ENCODE peak calls at places on chromosomes 7 and 10, in four cellular contexts. A, R, J and Y are unnamed samples.

GRCh38 chr7:4944939-4945338 is 14.0 kb downstream of the MMD2 start:
- DNase-seq in A (no peak), R (no peak), J (no peak), Y (no peak)

GRCh38 chr7:16881809-16882208 is at the start of gene AGR3:
- DNase-seq in A (no peak), R (no peak), J (no peak), Y (no peak)

GRCh38 chr10:73628405-73628804 is 12.9 kb downstream of the MYOZ1 start:
- DNase-seq in A (no peak), R (no peak), J (no peak), Y (no peak)

GRCh38 chr10:98646998-98647917 is 200.5 kb upstream of the HPS1 start:
- DNase-seq in A (no peak), R (no peak), J (no peak), Y (no peak)

GRCh38 chr7:1433128-1433920 is 25.9 kb downstream of the MICALL2 start:
- DNase-seq in A (no peak), R (no peak), J (no peak), Y (no peak)

GRCh38 chr10:44862006-44862751 is 49.0 kb upstream of the TMEM72 start:
- DNase-seq in A (no peak), R (no peak), J (no peak), Y (no peak)

GRCh38 chr10:75465110-75465509 is 33.7 kb downstream of the LRMDA start:
- DNase-seq in A (no peak), R (no peak), J (no peak), Y (no peak)

GRCh38 chr10:68218786-68219185 is 13.1 kb downstream of the ATOH7 start:
- DNase-seq in A (no peak), R (no peak), J (no peak), Y (no peak)

GRCh38 chr10:59234814-59235429 is 58.5 kb downstream of the PHYHIPL start:
- DNase-seq in A (no peak), R (peak; percentile 42), J (no peak), Y (peak; percentile 29)